ENCODE peak calls at places on chromosomes 13 and 19, in four cellular contexts. T, K, L and O are unnamed samples.

GRCh38 chr19:23777216-23777615 is 18.5 kb upstream of the ZNF681 start:
- DNase-seq in T (no peak), K (no peak), L (no peak), O (no peak)

GRCh38 chr13:114174529-114174941 is 4.5 kb upstream of the CFAP97D2 start:
- DNase-seq in T (no peak), K (no peak), L (no peak), O (no peak)

GRCh38 chr13:109390391-109390790 is 396.0 kb downstream of the IRS2 start:
- DNase-seq in T (no peak), K (no peak), L (no peak), O (no peak)

GRCh38 chr19:8638078-8638619 is 7.7 kb downstream of the NFILZ start:
- DNase-seq in T (peak), K (no peak), L (no peak), O (peak)

GRCh38 chr13:112658807-112659206 is 31.0 kb upstream of the ATP11A start:
- DNase-seq in T (no peak), K (no peak), L (no peak), O (no peak)

GRCh38 chr13:114077938-114078335 is 54.5 kb downstream of the RASA3 start:
- DNase-seq in T (no peak), K (peak), L (no peak), O (peak)

GRCh38 chr19:56877069-56877715 is 36.7 kb upstream of the PEG3 start:
- DNase-seq in T (no peak), K (no peak), L (no peak), O (no peak)

GRCh38 chr13:43574601-43575000 is 212.2 kb downstream of the ENOX1 start:
- DNase-seq in T (no peak), K (no peak), L (no peak), O (no peak)

GRCh38 chr19:1470864-1471513 is 8.0 kb downstream of the C19orf25 start:
- DNase-seq in T (no peak), K (peak), L (no peak), O (no peak)

GRCh38 chr19:1472227-1473055 is 6.6 kb downstream of the C19orf25 start:
- DNase-seq in T (no peak), K (no peak), L (no peak), O (no peak)

GRCh38 chr19:1469936-1470863 is 8.8 kb downstream of the C19orf25 start:
- DNase-seq in T (no peak), K (peak), L (peak), O (no peak)

GRCh38 chr19:1473056-1473400 is 6.0 kb downstream of the C19orf25 start:
- DNase-seq in T (no peak), K (no peak), L (no peak), O (no peak)

GRCh38 chr19:1471514-1472107 is 7.4 kb downstream of the C19orf25 start:
- DNase-seq in T (no peak), K (peak), L (peak), O (no peak)
- TF ChIP-seq CTCF in T (no peak), K (peak), L (peak), O (peak)

GRCh38 chr13:101454767-101455166 is 2.3 kb downstream of the ITGBL1 start:
- DNase-seq in T (no peak), K (no peak), L (no peak), O (no peak)

GRCh38 chr13:101457176-101457575 is 4.7 kb downstream of the ITGBL1 start:
- DNase-seq in T (no peak), K (no peak), L (no peak), O (no peak)

GRCh38 chr13:101452519-101453485 is at the start of gene ITGBL1:
- DNase-seq in T (peak), K (no peak), L (no peak), O (no peak)

GRCh38 chr13:101453784-101454201 is 1.3 kb downstream of the ITGBL1 start:
- DNase-seq in T (no peak), K (no peak), L (no peak), O (no peak)

DNA sequence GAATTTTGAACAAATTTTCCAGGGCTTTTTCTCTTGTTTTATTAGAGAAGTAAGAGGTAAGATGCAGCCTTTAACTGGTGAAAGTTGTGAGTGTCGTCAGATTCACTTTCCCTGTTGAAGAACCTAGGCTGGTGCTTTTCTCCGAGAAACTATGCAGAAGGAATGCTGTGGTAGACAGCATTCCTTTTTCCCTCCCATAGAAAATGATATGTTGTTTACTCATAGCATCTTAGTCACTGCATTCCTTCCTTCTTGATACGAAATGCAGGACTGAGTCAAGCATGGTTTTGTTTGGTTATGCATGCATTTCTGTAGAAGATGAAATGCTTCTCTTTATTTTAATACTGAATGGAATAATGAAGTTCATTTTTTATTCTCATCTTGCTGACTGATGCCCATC is 3.4 kb downstream of the ITGBL1 start:
- DNase-seq in T (no peak), K (no peak), L (no peak), O (peak)
- H3K4me3 ChIP-seq in T (peak), K (no peak), L (no peak), O (no peak)

DNA sequence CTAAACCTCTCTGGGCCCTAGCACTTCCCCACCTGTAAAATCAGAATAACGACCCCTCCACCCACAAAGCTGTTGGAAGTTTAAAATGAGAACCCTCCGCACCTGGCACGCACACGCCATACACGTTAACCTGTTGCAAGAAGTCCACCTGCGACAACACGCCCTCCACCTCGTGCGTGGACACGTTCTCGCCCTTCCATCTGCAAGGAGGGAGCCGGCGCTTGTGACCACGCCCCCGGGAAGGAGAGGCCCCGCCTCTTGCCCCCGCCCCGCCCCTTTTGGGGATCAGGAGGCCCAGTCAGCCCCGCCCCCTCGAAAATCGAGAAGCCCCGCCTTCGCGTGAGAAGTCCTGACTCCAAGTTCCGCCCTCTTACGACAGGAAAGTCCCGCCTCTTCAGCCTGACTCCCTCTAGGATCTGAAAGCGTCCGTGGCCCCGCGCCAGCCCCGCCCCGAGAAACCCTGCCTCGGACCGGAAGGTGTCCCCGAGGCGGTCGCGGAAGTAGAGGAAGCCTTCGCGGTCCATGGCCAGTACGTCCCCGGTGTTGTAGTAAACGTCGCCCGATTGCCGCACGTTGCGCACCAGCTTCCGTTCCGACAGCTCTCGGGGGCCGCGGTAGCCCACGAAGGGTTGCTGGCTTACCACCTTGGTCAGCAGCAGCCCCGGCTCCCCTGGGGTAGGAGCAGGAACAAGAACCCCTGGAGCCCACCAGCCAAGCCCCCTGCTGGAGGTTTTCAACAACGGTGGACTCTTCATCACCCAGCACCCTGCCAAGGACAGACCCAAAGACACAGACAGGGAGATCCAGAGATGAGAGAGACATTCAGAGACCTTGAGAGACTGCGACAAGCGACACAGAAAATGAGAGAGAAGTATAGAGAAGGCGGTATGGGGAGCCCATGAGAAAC is 12.5 kb downstream of the SLC27A5 start:
- DNase-seq in T (peak), K (peak), L (peak), O (peak)
- TF ChIP-seq CTCF in T (peak), K (peak), L (peak), O (peak)

GRCh38 chr19:33622505-33622808 is 704 bp downstream of the CHST8 start:
- DNase-seq in T (no peak), K (peak), L (no peak), O (no peak)
- H3K4me3 ChIP-seq in T (peak), K (peak), L (no peak), O (peak)

DNA sequence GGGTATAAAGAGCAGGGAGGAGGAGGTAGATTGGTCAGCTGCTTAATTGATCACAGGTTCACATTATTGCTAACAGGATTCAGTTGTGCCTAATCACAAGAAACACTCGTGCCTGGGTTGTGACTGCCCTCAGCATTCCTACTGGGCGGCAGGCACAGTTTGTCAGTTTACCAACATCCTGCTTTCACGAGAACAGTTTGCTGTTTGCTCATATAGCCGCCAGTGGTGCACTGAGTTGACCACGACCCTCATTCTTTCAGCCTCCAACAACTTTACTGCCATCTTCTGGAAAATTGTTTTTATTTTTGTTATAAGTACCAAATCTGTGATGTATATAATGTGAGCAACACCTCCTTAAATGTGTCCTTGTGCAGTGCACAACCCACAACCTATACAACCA is 16.2 kb upstream of the IFT88 start:
- DNase-seq in T (no peak), K (no peak), L (no peak), O (no peak)
- TF ChIP-seq CTCF in T (no peak), K (no peak), L (no peak), O (no peak)

GRCh38 chr19:16325671-16326400 is 1.2 kb downstream of the KLF2 start:
- DNase-seq in T (no peak), K (peak), L (peak), O (no peak)
- H3K4me3 ChIP-seq in T (peak), K (peak), L (peak), O (peak)

GRCh38 chr13:56459291-56459690 is 681.4 kb upstream of the PRR20A start:
- DNase-seq in T (no peak), K (no peak), L (no peak), O (no peak)
- TF ChIP-seq CTCF in T (no peak), K (no peak), L (no peak), O (no peak)

GRCh38 chr19:6272411-6272791 is 7.4 kb downstream of the MLLT1 start:
- DNase-seq in T (no peak), K (peak), L (no peak), O (no peak)

GRCh38 chr19:6271251-6271650 is 8.5 kb downstream of the MLLT1 start:
- DNase-seq in T (no peak), K (no peak), L (no peak), O (no peak)

GRCh38 chr19:6270822-6271221 is 9.0 kb downstream of the MLLT1 start:
- DNase-seq in T (no peak), K (no peak), L (no peak), O (no peak)

GRCh38 chr19:6272913-6273600 is 6.7 kb downstream of the MLLT1 start:
- DNase-seq in T (no peak), K (peak), L (no peak), O (no peak)

DNA sequence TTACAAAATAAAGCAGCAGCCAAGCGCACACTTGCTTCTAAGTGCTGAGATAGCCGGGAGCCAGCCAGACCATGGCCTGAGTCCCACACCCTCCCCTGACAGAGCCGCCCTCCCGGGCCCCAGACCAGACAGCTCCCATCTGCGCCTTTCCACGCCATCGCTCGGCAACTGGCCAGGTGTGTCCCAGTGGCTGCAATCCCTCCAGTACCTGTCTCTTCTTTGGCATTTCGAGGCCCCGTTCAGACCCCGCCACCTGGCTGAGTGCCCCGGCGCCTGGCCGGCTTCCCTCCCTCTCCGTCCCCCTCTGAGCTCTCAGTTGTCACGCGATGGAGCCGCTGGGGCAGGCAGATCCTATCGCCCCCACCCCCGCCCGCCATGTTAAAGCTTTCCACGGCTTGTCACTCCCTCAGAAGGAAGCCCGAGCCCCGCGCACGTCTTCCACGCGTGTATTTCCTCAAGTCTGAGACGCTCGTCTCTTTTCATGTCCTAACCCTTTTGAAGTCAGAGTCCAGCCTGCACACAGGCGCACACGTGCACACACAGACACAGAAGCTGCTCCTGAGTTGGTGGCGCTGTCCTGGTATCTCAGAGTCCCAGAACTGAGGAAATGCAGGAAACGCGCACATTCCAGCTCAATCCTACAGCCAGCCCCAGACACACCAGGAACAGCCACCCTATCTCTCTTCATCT is 7.9 kb downstream of the MLLT1 start:
- DNase-seq in T (peak), K (peak), L (no peak), O (no peak)
- H3K4me3 ChIP-seq in T (peak), K (no peak), L (no peak), O (peak)